ENCODE peak calls at places on chromosomes 1 and 21, in four cellular contexts. S is Calu3, Y is choroid plexus epithelial cell, Z is tibial nerve. H is an unnamed sample.

GRCh38 chr1:164644774-164645634 is 86.0 kb downstream of the PBX1 start:
- DNase-seq in Y (peak), S (peak), Z (no peak), H (no peak)

GRCh38 chr1:166947398-166948043 is 27.8 kb downstream of the ILDR2 start:
- DNase-seq in S (peak), Y (peak), Z (no peak), H (peak)

GRCh38 chr1:176384841-176385240 is 78.1 kb upstream of the PAPPA2 start:
- DNase-seq in S (no peak), Z (no peak), Y (no peak), H (no peak)

GRCh38 chr1:192610114-192610958 is 25.6 kb upstream of the RGS13 start:
- DNase-seq in Y (peak), S (no peak), Z (no peak), H (no peak)

GRCh38 chr1:205332015-205332791 is 10.7 kb upstream of the NUAK2 start:
- DNase-seq in Y (no peak), S (no peak), Z (no peak), H (no peak)

GRCh38 chr1:119327436-119328155 is 41.0 kb upstream of the HAO2 start:
- DNase-seq in S (peak), Z (peak), Y (peak), H (peak)

GRCh38 chr1:71298633-71299032 is 217.8 kb upstream of the ZRANB2 start:
- DNase-seq in S (no peak), Z (peak), Y (no peak), H (no peak)

GRCh38 chr1:241022366-241022765 is 334.6 kb downstream of the RGS7 start:
- DNase-seq in Z (no peak), S (no peak), Y (no peak), H (no peak)

GRCh38 chr1:40633563-40634376 is 31.7 kb downstream of the RIMS3 start:
- DNase-seq in Y (peak), Z (peak), S (no peak), H (peak)

GRCh38 chr1:85464497-85465098 is 361 bp downstream of the DDAH1 start:
- DNase-seq in S (peak), Z (peak), Y (peak), H (peak)

GRCh38 chr1:160954158-160955104 is at the start of gene ITLN2:
- DNase-seq in Z (no peak), S (peak), Y (peak), H (peak)

GRCh38 chr1:196558424-196558823 is 49.8 kb downstream of the KCNT2 start:
- DNase-seq in S (peak), Y (peak), Z (peak), H (no peak)

GRCh38 chr21:41768371-41769042 is 1.7 kb upstream of the RIPK4 start:
- DNase-seq in S (peak), Y (peak), Z (no peak), H (no peak)

GRCh38 chr1:1883092-1883858 is 7.6 kb downstream of the GNB1 start:
- DNase-seq in Z (no peak), Y (no peak), S (no peak), H (no peak)

GRCh38 chr1:114756949-114757454 is 782 bp downstream of the CSDE1 start:
- DNase-seq in Z (peak), Y (peak), S (peak), H (peak)

GRCh38 chr1:40783001-40783905 is at the start of gene KCNQ4:
- DNase-seq in Z (peak), Y (no peak), S (peak), H (no peak)

GRCh38 chr1:121587777-121588176 is 403.0 kb downstream of the SRGAP2C start:
- DNase-seq in S (no peak), Y (no peak), Z (no peak), H (no peak)

GRCh38 chr1:31760901-31761470 is 3.2 kb downstream of the ADGRB2 start:
- DNase-seq in S (peak), Y (peak), Z (no peak), H (no peak)

GRCh38 chr1:74613894-74614293 is 59.7 kb downstream of the ERICH3 start:
- DNase-seq in Z (no peak), S (no peak), Y (no peak), H (no peak)

GRCh38 chr1:9715536-9716226 is 64.2 kb downstream of the PIK3CD start:
- DNase-seq in S (no peak), Z (no peak), Y (no peak), H (no peak)

GRCh38 chr1:109959974-109960744 is 24.4 kb upstream of the AHCYL1 start:
- DNase-seq in S (no peak), Z (no peak), Y (peak), H (no peak)

GRCh38 chr1:203807211-203807610 is 11.8 kb downstream of the ZBED6 start:
- DNase-seq in Y (peak), S (no peak), Z (no peak), H (no peak)

GRCh38 chr1:205068001-205068400 is 16.3 kb downstream of the TMEM81 start:
- DNase-seq in S (no peak), Z (no peak), Y (no peak), H (no peak)

GRCh38 chr1:115762792-115763191 is 5.7 kb downstream of the CASQ2 start:
- DNase-seq in Y (no peak), S (no peak), Z (no peak), H (no peak)

GRCh38 chr1:1162597-1163537 is 10.8 kb upstream of the TTLL10 start:
- DNase-seq in Y (no peak), Z (no peak), S (peak), H (no peak)

GRCh38 chr21:42215942-42216725 is 2.8 kb upstream of the ABCG1 start:
- DNase-seq in Y (no peak), Z (no peak), S (no peak), H (no peak)

GRCh38 chr1:226443439-226443838 is 35.5 kb upstream of the PARP1 start:
- DNase-seq in S (no peak), Z (no peak), Y (peak), H (no peak)

GRCh38 chr1:114295321-114295720 is 141.7 kb upstream of the SYT6 start:
- DNase-seq in Z (no peak), Y (no peak), S (no peak), H (no peak)

GRCh38 chr1:203426349-203426748 is 49.3 kb upstream of the PRELP start:
- DNase-seq in Y (no peak), S (no peak), Z (no peak), H (no peak)

GRCh38 chr1:228314658-228315483 is 91.8 kb downstream of the TRIM11 start:
- DNase-seq in Z (no peak), Y (no peak), S (no peak), H (peak)

GRCh38 chr1:173475564-173476196 is 1.5 kb upstream of the PRDX6 start:
- DNase-seq in S (no peak), Y (peak), Z (no peak), H (no peak)

GRCh38 chr21:36915701-36916075 is 50.8 kb downstream of the HLCS start:
- DNase-seq in Y (no peak), S (no peak), Z (no peak), H (peak)

GRCh38 chr21:36918291-36918690 is 48.2 kb downstream of the HLCS start:
- DNase-seq in Y (no peak), S (no peak), Z (no peak), H (no peak)

GRCh38 chr21:36915014-36915700 is 51.3 kb downstream of the HLCS start:
- DNase-seq in S (no peak), Z (no peak), Y (no peak), H (peak)

GRCh38 chr21:36916718-36917117 is 49.8 kb downstream of the HLCS start:
- DNase-seq in Y (no peak), S (no peak), Z (no peak), H (no peak)

GRCh38 chr21:36917487-36918158 is 48.8 kb downstream of the HLCS start:
- DNase-seq in S (peak), Y (peak), Z (no peak), H (peak)
- TF ChIP-seq CTCF in S (no peak), Y (peak), Z (no peak), H (peak)

GRCh38 chr1:245516178-245516829 is 361.5 kb downstream of the KIF26B start:
- DNase-seq in Y (no peak), S (no peak), Z (no peak), H (no peak)
- TF ChIP-seq CTCF in Y (peak), S (no peak), Z (no peak), H (no peak)

DNA sequence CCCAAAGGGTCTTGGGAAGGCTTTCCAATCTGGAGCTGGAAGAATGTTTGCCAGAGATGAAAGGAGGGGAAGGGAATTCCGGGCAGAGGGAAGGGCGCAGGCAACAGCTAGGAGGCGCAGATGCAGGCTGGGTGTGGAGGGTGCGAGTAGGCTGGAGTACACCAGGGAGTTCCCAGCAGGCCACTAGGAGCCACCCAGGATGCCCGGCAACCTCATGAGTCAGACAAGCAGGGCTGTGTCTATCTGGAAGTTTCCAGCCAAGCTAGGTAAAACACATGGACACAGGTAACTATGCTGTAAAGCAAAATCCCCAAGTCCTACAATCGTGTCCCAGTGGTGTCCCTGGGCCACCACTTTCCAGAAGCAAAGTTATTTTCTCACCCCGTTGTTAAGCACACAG is 998 bp upstream of the NBL1 start:
- DNase-seq in S (peak), Z (no peak), Y (peak), H (no peak)
- TF ChIP-seq CTCF in S (no peak), Z (no peak), Y (peak), H (no peak)

GRCh38 chr21:31107151-31107785 is 69.0 kb upstream of the KRTAP19-8 start:
- DNase-seq in Y (no peak), Z (no peak), S (no peak), H (no peak)

GRCh38 chr21:31111093-31111492 is 72.8 kb upstream of the KRTAP19-8 start:
- DNase-seq in S (no peak), Z (no peak), Y (peak), H (no peak)

GRCh38 chr21:31110430-31110829 is 72.2 kb upstream of the KRTAP19-8 start:
- DNase-seq in S (no peak), Y (peak), Z (no peak), H (no peak)

GRCh38 chr21:31107871-31108270 is 69.6 kb upstream of the KRTAP19-8 start:
- DNase-seq in Z (no peak), Y (no peak), S (no peak), H (no peak)

DNA sequence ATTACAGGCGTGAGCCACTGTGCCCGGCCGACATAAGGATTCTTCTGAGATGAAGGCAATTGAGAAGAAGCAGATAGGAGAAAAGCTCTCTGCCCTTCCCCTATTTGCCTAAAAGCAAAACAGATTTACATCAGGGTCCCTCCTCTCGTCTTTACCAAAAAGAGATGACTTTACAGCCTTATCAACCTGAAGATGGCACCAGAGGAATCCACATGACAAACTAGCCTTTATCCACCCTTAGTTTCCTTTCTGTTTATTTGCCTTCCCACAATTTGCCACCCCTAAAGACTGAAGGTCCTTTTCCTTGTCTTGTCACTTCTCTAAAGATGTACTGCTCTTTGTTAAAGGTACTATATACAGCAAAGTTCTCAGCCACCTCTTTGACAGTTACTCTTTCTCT is 70.7 kb upstream of the KRTAP19-8 start:
- DNase-seq in Y (peak), Z (no peak), S (no peak), H (no peak)
- TF ChIP-seq CTCF in Y (peak), Z (peak), S (no peak), H (no peak)

GRCh38 chr1:25501235-25502058 is 42.0 kb upstream of the LDLRAP1 start:
- DNase-seq in S (no peak), Z (no peak), Y (peak), H (no peak)
- TF ChIP-seq CTCF in S (no peak), Z (no peak), Y (peak), H (peak)

GRCh38 chr21:30634906-30635305 is at the start of gene KRTAP20-2:
- DNase-seq in S (no peak), Y (no peak), Z (no peak), H (no peak)
- TF ChIP-seq CTCF in S (no peak), Y (no peak), Z (no peak), H (no peak)

H was measured in mesothelial cell of epicardium.